ENCODE peak calls at places on chromosome 17, in nine cellular contexts. S is HS-5; M is psoas muscle; E is stimulated activated CD4-positive, alpha-beta T cell treated with anti-CD3 and anti-CD28 coated beads, Interleukin-15, amount 100 ng/mL, for 24 hours; A is glomerular endothelial cell; N is endodermal cell; G is GM19239; U is globus pallidus; J is ELF-1. V is an unnamed sample.

GRCh38 chr17:76132574-76133338 is 8.3 kb downstream of the FOXJ1 start:
- DNase-seq in N (peak; percentile 98), E (no peak), A (no peak), M (no peak), U (no peak), S (no peak), G (no peak), J (peak; percentile 84), V (no peak)

GRCh38 chr17:8057691-8058114 is 18.8 kb downstream of the ALOX15B start:
- DNase-seq in U (peak; percentile 69), A (peak; percentile 63), M (no peak), G (peak; percentile 65), N (peak; percentile 90), S (peak; percentile 74), J (peak; percentile 77), E (peak; percentile 56), V (no peak)

GRCh38 chr17:47727704-47728036 is 5.4 kb upstream of the TBX21 start:
- DNase-seq in E (no peak), S (no peak), N (peak; percentile 49), J (no peak), G (no peak), M (no peak), U (no peak), A (no peak), V (no peak)

GRCh38 chr17:18250259-18250658 is 8.3 kb downstream of the FLII start:
- DNase-seq in S (no peak), A (no peak), G (no peak), J (no peak), M (no peak), U (no peak), N (no peak), E (no peak), V (no peak)

GRCh38 chr17:82030470-82031302 is 792 bp upstream of the RAC3 start:
- DNase-seq in G (peak; percentile 96), A (no peak), S (no peak), E (peak; percentile 88), U (peak; percentile 66), J (peak; percentile 92), N (peak; percentile 99), M (peak; percentile 94), V (peak; percentile 40)

GRCh38 chr17:81209141-81209540 is 13.6 kb downstream of the CEP131 start:
- DNase-seq in U (no peak), A (no peak), G (no peak), J (no peak), M (no peak), S (no peak), N (no peak), E (no peak), V (no peak)

GRCh38 chr17:37701424-37702020 is 43.3 kb downstream of the HNF1B start:
- DNase-seq in N (peak; percentile 87), A (no peak), G (peak; percentile 51), M (no peak), S (no peak), E (peak; percentile 65), U (no peak), J (peak; percentile 41), V (no peak)

GRCh38 chr17:79049821-79050220 is 24.8 kb upstream of the ENGASE start:
- DNase-seq in N (no peak), A (no peak), U (no peak), G (no peak), S (no peak), M (peak; percentile 42), E (no peak), J (no peak), V (no peak)

GRCh38 chr17:18860161-18860972 is 2.4 kb downstream of the PRPSAP2 start:
- DNase-seq in J (no peak), U (no peak), N (peak; percentile 15), M (no peak), S (no peak), A (no peak), G (peak; percentile 54), E (no peak), V (no peak)

GRCh38 chr17:39123627-39124026 is 27.8 kb downstream of the PLXDC1 start:
- DNase-seq in E (no peak), U (no peak), G (no peak), N (no peak), J (no peak), M (peak; percentile 59), S (no peak), A (no peak), V (peak; percentile 8)

GRCh38 chr17:81304196-81305015 is 9.3 kb upstream of the SLC38A10 start:
- DNase-seq in E (no peak), N (no peak), J (no peak), M (no peak), A (no peak), S (no peak), U (no peak), G (no peak), V (no peak)

GRCh38 chr17:29051194-29051593 is 8.3 kb downstream of the PIPOX start:
- DNase-seq in E (no peak), J (no peak), G (no peak), N (no peak), M (no peak), U (no peak), S (no peak), A (no peak), V (no peak)

GRCh38 chr17:57788710-57789109 is 43.6 kb upstream of the CCDC182 start:
- DNase-seq in G (no peak), U (no peak), E (no peak), N (no peak), S (no peak), M (no peak), A (no peak), J (no peak), V (no peak)

GRCh38 chr17:27247071-27247957 is 46.6 kb upstream of the WSB1 start:
- DNase-seq in E (no peak), S (no peak), G (no peak), N (no peak), J (no peak), A (no peak), U (peak; percentile 48), M (peak; percentile 61), V (peak; percentile 72)

GRCh38 chr17:67223924-67224323 is 21.1 kb downstream of the HELZ start:
- DNase-seq in M (no peak), G (no peak), A (no peak), U (no peak), S (no peak), E (peak; percentile 20), N (no peak), J (peak; percentile 29), V (no peak)

GRCh38 chr17:19346351-19347255 is 15.9 kb downstream of the B9D1 start:
- DNase-seq in G (no peak), J (no peak), N (peak; percentile 46), S (peak; percentile 59), A (no peak), U (no peak), M (peak; percentile 87), E (no peak), V (no peak)

GRCh38 chr17:56047321-56047720 is 106.0 kb upstream of the ANKFN1 start:
- DNase-seq in E (no peak), G (no peak), M (no peak), J (no peak), U (no peak), A (no peak), S (no peak), N (no peak), V (no peak)

GRCh38 chr17:33021731-33022408 is 30.2 kb downstream of the SPACA3 start:
- DNase-seq in E (no peak), J (no peak), S (no peak), M (no peak), U (no peak), A (no peak), G (no peak), N (peak; percentile 65), V (no peak)

GRCh38 chr17:56812971-56813388 is 20.7 kb downstream of the C17orf67 start:
- DNase-seq in U (no peak), G (no peak), J (no peak), S (no peak), N (no peak), E (no peak), A (no peak), M (no peak), V (no peak)

GRCh38 chr17:70454908-70455307 is 285.6 kb downstream of the KCNJ2 start:
- DNase-seq in M (no peak), N (no peak), U (no peak), G (no peak), J (no peak), S (no peak), E (no peak), A (no peak), V (no peak)

GRCh38 chr17:58308985-58309917 is 19.3 kb downstream of the TSPOAP1 start:
- DNase-seq in A (no peak), N (no peak), G (no peak), S (no peak), M (no peak), E (no peak), U (no peak), J (no peak), V (no peak)

GRCh38 chr17:66533572-66533971 is 231.2 kb downstream of the PRKCA start:
- DNase-seq in S (no peak), J (peak; percentile 86), E (no peak), N (peak; percentile 84), U (peak; percentile 57), G (no peak), M (no peak), A (no peak), V (no peak)

GRCh38 chr17:18181358-18181757 is 2.3 kb upstream of the ALKBH5 start:
- DNase-seq in S (no peak), N (no peak), M (no peak), G (no peak), A (no peak), J (no peak), U (no peak), E (peak; percentile 80), V (peak; percentile 20)

GRCh38 chr17:81251943-81252301 is 12.8 kb downstream of the NDUFAF8 start:
- DNase-seq in G (no peak), M (no peak), S (no peak), N (no peak), A (no peak), U (no peak), E (no peak), J (peak; percentile 30), V (no peak)

GRCh38 chr17:67421869-67422273 is 44.8 kb downstream of the PITPNC1 start:
- DNase-seq in J (no peak), G (no peak), A (no peak), N (no peak), E (peak; percentile 53), U (no peak), S (peak; percentile 96), M (no peak), V (peak; percentile 100)

GRCh38 chr17:73232587-73233373 is 28.9 kb downstream of the CPSF4L start:
- DNase-seq in S (no peak), N (no peak), J (peak; percentile 58), G (no peak), U (no peak), M (peak; percentile 62), E (peak; percentile 52), A (no peak), V (no peak)